ENCODE peak calls at places on chromosomes 7 and 10, in ten cellular contexts. One of them, this sample, is unnamed.

GRCh38 chr7:149729983-149730801 is 43.2 kb downstream of the ZNF467 start:
- DNase-seq in neural crest cell: no peak
- DNase-seq in AG09309: no peak
- DNase-seq in iris pigment epithelial cell: no peak
- DNase-seq in CD4-positive, alpha-beta T cell: no peak
- DNase-seq in type B pancreatic cell: no peak
- DNase-seq in upper lobe of right lung: peak
- DNase-seq in stimulated activated CD4-positive, alpha-beta T cell treated with anti-CD3 and anti-CD28 coated beads, Interleukin-1b, Interleukin-23, amount 100 ng/mL, for 24 hours: no peak
- DNase-seq in NCI-H69: no peak
- DNase-seq in naive thymus-derived CD8-positive, alpha-beta T cell: no peak
- DNase-seq in this sample: no peak

GRCh38 chr10:78299861-78300453 is 266.3 kb downstream of the RPS24 start:
- DNase-seq in AG09309: no peak
- DNase-seq in NCI-H69: no peak
- DNase-seq in CD4-positive, alpha-beta T cell: no peak
- DNase-seq in type B pancreatic cell: peak
- DNase-seq in iris pigment epithelial cell: no peak
- DNase-seq in upper lobe of right lung: peak
- DNase-seq in naive thymus-derived CD8-positive, alpha-beta T cell: no peak
- DNase-seq in neural crest cell: no peak
- DNase-seq in stimulated activated CD4-positive, alpha-beta T cell treated with anti-CD3 and anti-CD28 coated beads, Interleukin-1b, Interleukin-23, amount 100 ng/mL, for 24 hours: no peak
- DNase-seq in this sample: no peak

GRCh38 chr10:47024399-47025252 is 113.4 kb downstream of the PTPN20 start:
- DNase-seq in stimulated activated CD4-positive, alpha-beta T cell treated with anti-CD3 and anti-CD28 coated beads, Interleukin-1b, Interleukin-23, amount 100 ng/mL, for 24 hours: peak
- DNase-seq in type B pancreatic cell: peak
- DNase-seq in NCI-H69: peak
- DNase-seq in neural crest cell: peak
- DNase-seq in CD4-positive, alpha-beta T cell: peak
- DNase-seq in iris pigment epithelial cell: peak
- DNase-seq in AG09309: no peak
- DNase-seq in naive thymus-derived CD8-positive, alpha-beta T cell: peak
- DNase-seq in upper lobe of right lung: peak
- DNase-seq in this sample: peak

GRCh38 chr7:157495594-157495993 is 158.8 kb downstream of the DNAJB6 start:
- DNase-seq in iris pigment epithelial cell: no peak
- DNase-seq in type B pancreatic cell: no peak
- DNase-seq in AG09309: no peak
- DNase-seq in CD4-positive, alpha-beta T cell: no peak
- DNase-seq in stimulated activated CD4-positive, alpha-beta T cell treated with anti-CD3 and anti-CD28 coated beads, Interleukin-1b, Interleukin-23, amount 100 ng/mL, for 24 hours: peak
- DNase-seq in upper lobe of right lung: peak
- DNase-seq in neural crest cell: no peak
- DNase-seq in NCI-H69: no peak
- DNase-seq in naive thymus-derived CD8-positive, alpha-beta T cell: no peak
- DNase-seq in this sample: no peak

GRCh38 chr7:34341331-34341730 is 316.7 kb upstream of the NPSR1 start:
- DNase-seq in upper lobe of right lung: no peak
- DNase-seq in CD4-positive, alpha-beta T cell: no peak
- DNase-seq in NCI-H69: peak
- DNase-seq in stimulated activated CD4-positive, alpha-beta T cell treated with anti-CD3 and anti-CD28 coated beads, Interleukin-1b, Interleukin-23, amount 100 ng/mL, for 24 hours: no peak
- DNase-seq in type B pancreatic cell: no peak
- DNase-seq in neural crest cell: no peak
- DNase-seq in iris pigment epithelial cell: no peak
- DNase-seq in naive thymus-derived CD8-positive, alpha-beta T cell: no peak
- DNase-seq in AG09309: no peak
- DNase-seq in this sample: no peak

GRCh38 chr7:46197833-46198540 is 276.9 kb upstream of the IGFBP3 start:
- DNase-seq in neural crest cell: no peak
- DNase-seq in iris pigment epithelial cell: no peak
- DNase-seq in naive thymus-derived CD8-positive, alpha-beta T cell: no peak
- DNase-seq in upper lobe of right lung: no peak
- DNase-seq in type B pancreatic cell: no peak
- DNase-seq in NCI-H69: no peak
- DNase-seq in CD4-positive, alpha-beta T cell: no peak
- DNase-seq in stimulated activated CD4-positive, alpha-beta T cell treated with anti-CD3 and anti-CD28 coated beads, Interleukin-1b, Interleukin-23, amount 100 ng/mL, for 24 hours: no peak
- DNase-seq in AG09309: no peak
- DNase-seq in this sample: no peak

GRCh38 chr7:46939558-46939957 is 642.4 kb downstream of the TNS3 start:
- DNase-seq in NCI-H69: no peak
- DNase-seq in AG09309: no peak
- DNase-seq in stimulated activated CD4-positive, alpha-beta T cell treated with anti-CD3 and anti-CD28 coated beads, Interleukin-1b, Interleukin-23, amount 100 ng/mL, for 24 hours: no peak
- DNase-seq in upper lobe of right lung: no peak
- DNase-seq in naive thymus-derived CD8-positive, alpha-beta T cell: no peak
- DNase-seq in type B pancreatic cell: no peak
- DNase-seq in CD4-positive, alpha-beta T cell: no peak
- DNase-seq in neural crest cell: no peak
- DNase-seq in iris pigment epithelial cell: no peak
- DNase-seq in this sample: no peak

GRCh38 chr10:46541735-46542566 is 14.5 kb downstream of the GPRIN2 start:
- DNase-seq in stimulated activated CD4-positive, alpha-beta T cell treated with anti-CD3 and anti-CD28 coated beads, Interleukin-1b, Interleukin-23, amount 100 ng/mL, for 24 hours: no peak
- DNase-seq in type B pancreatic cell: peak
- DNase-seq in iris pigment epithelial cell: no peak
- DNase-seq in naive thymus-derived CD8-positive, alpha-beta T cell: no peak
- DNase-seq in NCI-H69: no peak
- DNase-seq in CD4-positive, alpha-beta T cell: no peak
- DNase-seq in AG09309: no peak
- DNase-seq in neural crest cell: no peak
- DNase-seq in upper lobe of right lung: peak
- DNase-seq in this sample: peak

GRCh38 chr7:55545496-55545895 is 26.8 kb downstream of the VOPP1 start:
- DNase-seq in naive thymus-derived CD8-positive, alpha-beta T cell: no peak
- DNase-seq in AG09309: no peak
- DNase-seq in iris pigment epithelial cell: peak
- DNase-seq in NCI-H69: peak
- DNase-seq in CD4-positive, alpha-beta T cell: no peak
- DNase-seq in upper lobe of right lung: no peak
- DNase-seq in stimulated activated CD4-positive, alpha-beta T cell treated with anti-CD3 and anti-CD28 coated beads, Interleukin-1b, Interleukin-23, amount 100 ng/mL, for 24 hours: no peak
- DNase-seq in neural crest cell: no peak
- DNase-seq in type B pancreatic cell: no peak
- DNase-seq in this sample: no peak

GRCh38 chr10:100654835-100655759 is 90.3 kb upstream of the PAX2 start:
- DNase-seq in type B pancreatic cell: no peak
- DNase-seq in CD4-positive, alpha-beta T cell: no peak
- DNase-seq in neural crest cell: no peak
- DNase-seq in iris pigment epithelial cell: no peak
- DNase-seq in naive thymus-derived CD8-positive, alpha-beta T cell: no peak
- DNase-seq in AG09309: no peak
- DNase-seq in stimulated activated CD4-positive, alpha-beta T cell treated with anti-CD3 and anti-CD28 coated beads, Interleukin-1b, Interleukin-23, amount 100 ng/mL, for 24 hours: no peak
- DNase-seq in NCI-H69: peak
- DNase-seq in upper lobe of right lung: no peak
- DNase-seq in this sample: peak

GRCh38 chr10:3071405-3072198 is 4.3 kb downstream of the PFKP start:
- DNase-seq in iris pigment epithelial cell: peak
- DNase-seq in stimulated activated CD4-positive, alpha-beta T cell treated with anti-CD3 and anti-CD28 coated beads, Interleukin-1b, Interleukin-23, amount 100 ng/mL, for 24 hours: peak
- DNase-seq in upper lobe of right lung: no peak
- DNase-seq in type B pancreatic cell: no peak
- DNase-seq in naive thymus-derived CD8-positive, alpha-beta T cell: no peak
- DNase-seq in neural crest cell: no peak
- DNase-seq in AG09309: no peak
- DNase-seq in NCI-H69: no peak
- DNase-seq in CD4-positive, alpha-beta T cell: no peak
- DNase-seq in this sample: no peak

GRCh38 chr7:43362652-43363428 is 220.1 kb upstream of the STK17A start:
- DNase-seq in NCI-H69: peak
- DNase-seq in upper lobe of right lung: no peak
- DNase-seq in type B pancreatic cell: no peak
- DNase-seq in stimulated activated CD4-positive, alpha-beta T cell treated with anti-CD3 and anti-CD28 coated beads, Interleukin-1b, Interleukin-23, amount 100 ng/mL, for 24 hours: no peak
- DNase-seq in AG09309: peak
- DNase-seq in naive thymus-derived CD8-positive, alpha-beta T cell: no peak
- DNase-seq in neural crest cell: no peak
- DNase-seq in CD4-positive, alpha-beta T cell: no peak
- DNase-seq in iris pigment epithelial cell: peak
- DNase-seq in this sample: peak

GRCh38 chr7:44914992-44915607 is 29.8 kb upstream of the PURB start:
- DNase-seq in iris pigment epithelial cell: no peak
- DNase-seq in upper lobe of right lung: no peak
- DNase-seq in neural crest cell: no peak
- DNase-seq in naive thymus-derived CD8-positive, alpha-beta T cell: peak
- DNase-seq in stimulated activated CD4-positive, alpha-beta T cell treated with anti-CD3 and anti-CD28 coated beads, Interleukin-1b, Interleukin-23, amount 100 ng/mL, for 24 hours: peak
- DNase-seq in type B pancreatic cell: no peak
- DNase-seq in NCI-H69: no peak
- DNase-seq in AG09309: no peak
- DNase-seq in CD4-positive, alpha-beta T cell: peak
- DNase-seq in this sample: no peak

GRCh38 chr7:104943502-104944343 is 70.3 kb upstream of the KMT2E start:
- DNase-seq in type B pancreatic cell: no peak
- DNase-seq in NCI-H69: peak
- DNase-seq in AG09309: no peak
- DNase-seq in iris pigment epithelial cell: peak
- DNase-seq in neural crest cell: no peak
- DNase-seq in CD4-positive, alpha-beta T cell: peak
- DNase-seq in upper lobe of right lung: peak
- DNase-seq in stimulated activated CD4-positive, alpha-beta T cell treated with anti-CD3 and anti-CD28 coated beads, Interleukin-1b, Interleukin-23, amount 100 ng/mL, for 24 hours: peak
- DNase-seq in naive thymus-derived CD8-positive, alpha-beta T cell: peak
- DNase-seq in this sample: no peak

GRCh38 chr7:3033581-3033980 is 10.1 kb downstream of the CARD11 start:
- DNase-seq in stimulated activated CD4-positive, alpha-beta T cell treated with anti-CD3 and anti-CD28 coated beads, Interleukin-1b, Interleukin-23, amount 100 ng/mL, for 24 hours: no peak
- DNase-seq in naive thymus-derived CD8-positive, alpha-beta T cell: no peak
- DNase-seq in CD4-positive, alpha-beta T cell: no peak
- DNase-seq in AG09309: no peak
- DNase-seq in iris pigment epithelial cell: no peak
- DNase-seq in NCI-H69: no peak
- DNase-seq in neural crest cell: no peak
- DNase-seq in upper lobe of right lung: peak
- DNase-seq in type B pancreatic cell: no peak
- DNase-seq in this sample: no peak

GRCh38 chr10:116444527-116445142 is 17.0 kb downstream of the PNLIPRP3 start:
- DNase-seq in CD4-positive, alpha-beta T cell: no peak
- DNase-seq in NCI-H69: peak
- DNase-seq in iris pigment epithelial cell: peak
- DNase-seq in AG09309: no peak
- DNase-seq in naive thymus-derived CD8-positive, alpha-beta T cell: no peak
- DNase-seq in stimulated activated CD4-positive, alpha-beta T cell treated with anti-CD3 and anti-CD28 coated beads, Interleukin-1b, Interleukin-23, amount 100 ng/mL, for 24 hours: no peak
- DNase-seq in type B pancreatic cell: no peak
- DNase-seq in neural crest cell: peak
- DNase-seq in upper lobe of right lung: no peak
- DNase-seq in this sample: peak

GRCh38 chr10:130463876-130464360 is 327.7 kb downstream of the GLRX3 start:
- DNase-seq in naive thymus-derived CD8-positive, alpha-beta T cell: no peak
- DNase-seq in neural crest cell: no peak
- DNase-seq in iris pigment epithelial cell: no peak
- DNase-seq in upper lobe of right lung: no peak
- DNase-seq in type B pancreatic cell: peak
- DNase-seq in CD4-positive, alpha-beta T cell: no peak
- DNase-seq in stimulated activated CD4-positive, alpha-beta T cell treated with anti-CD3 and anti-CD28 coated beads, Interleukin-1b, Interleukin-23, amount 100 ng/mL, for 24 hours: no peak
- DNase-seq in NCI-H69: no peak
- DNase-seq in AG09309: no peak
- DNase-seq in this sample: no peak

GRCh38 chr10:113073549-113074189 is 123.6 kb downstream of the TCF7L2 start:
- DNase-seq in stimulated activated CD4-positive, alpha-beta T cell treated with anti-CD3 and anti-CD28 coated beads, Interleukin-1b, Interleukin-23, amount 100 ng/mL, for 24 hours: no peak
- DNase-seq in iris pigment epithelial cell: peak
- DNase-seq in upper lobe of right lung: no peak
- DNase-seq in NCI-H69: no peak
- DNase-seq in naive thymus-derived CD8-positive, alpha-beta T cell: no peak
- DNase-seq in CD4-positive, alpha-beta T cell: no peak
- DNase-seq in neural crest cell: no peak
- DNase-seq in AG09309: peak
- DNase-seq in type B pancreatic cell: no peak
- DNase-seq in this sample: no peak

GRCh38 chr7:144885453-144885852 is 49.6 kb upstream of the TPK1 start:
- DNase-seq in neural crest cell: no peak
- DNase-seq in NCI-H69: no peak
- DNase-seq in AG09309: no peak
- DNase-seq in CD4-positive, alpha-beta T cell: no peak
- DNase-seq in type B pancreatic cell: no peak
- DNase-seq in upper lobe of right lung: no peak
- DNase-seq in naive thymus-derived CD8-positive, alpha-beta T cell: no peak
- DNase-seq in iris pigment epithelial cell: no peak
- DNase-seq in stimulated activated CD4-positive, alpha-beta T cell treated with anti-CD3 and anti-CD28 coated beads, Interleukin-1b, Interleukin-23, amount 100 ng/mL, for 24 hours: no peak
- DNase-seq in this sample: no peak

GRCh38 chr7:10759120-10759519 is 214.6 kb upstream of the PHF14 start:
- DNase-seq in type B pancreatic cell: no peak
- DNase-seq in NCI-H69: no peak
- DNase-seq in AG09309: no peak
- DNase-seq in upper lobe of right lung: no peak
- DNase-seq in naive thymus-derived CD8-positive, alpha-beta T cell: no peak
- DNase-seq in CD4-positive, alpha-beta T cell: no peak
- DNase-seq in neural crest cell: no peak
- DNase-seq in iris pigment epithelial cell: no peak
- DNase-seq in stimulated activated CD4-positive, alpha-beta T cell treated with anti-CD3 and anti-CD28 coated beads, Interleukin-1b, Interleukin-23, amount 100 ng/mL, for 24 hours: no peak
- DNase-seq in this sample: no peak

GRCh38 chr7:45239486-45239885 is 81.9 kb downstream of the RAMP3 start:
- DNase-seq in neural crest cell: no peak
- DNase-seq in AG09309: peak
- DNase-seq in CD4-positive, alpha-beta T cell: no peak
- DNase-seq in NCI-H69: no peak
- DNase-seq in upper lobe of right lung: no peak
- DNase-seq in stimulated activated CD4-positive, alpha-beta T cell treated with anti-CD3 and anti-CD28 coated beads, Interleukin-1b, Interleukin-23, amount 100 ng/mL, for 24 hours: no peak
- DNase-seq in naive thymus-derived CD8-positive, alpha-beta T cell: no peak
- DNase-seq in iris pigment epithelial cell: peak
- DNase-seq in type B pancreatic cell: no peak
- DNase-seq in this sample: no peak

This sample was measured in WERI-Rb-1.